ENCODE peak calls at places on chromosomes 11 and 22, in six cellular contexts. C, Y, O, I, T and N are unnamed samples.

GRCh38 chr11:128900468-128900867 is 9.3 kb downstream of the KCNJ5 start:
- DNase-seq in C (no peak), Y (no peak), O (no peak), I (no peak), T (no peak), N (no peak)

GRCh38 chr22:36611241-36611976 is 82.4 kb upstream of the EIF3D start:
- DNase-seq in C (no peak), Y (no peak), O (no peak), I (no peak), T (no peak), N (no peak)

GRCh38 chr22:42993651-42994275 is 21.2 kb downstream of the PACSIN2 start:
- DNase-seq in C (no peak), Y (no peak), O (no peak), I (no peak), T (peak; percentile 99), N (peak; percentile 66)

GRCh38 chr11:85930879-85931366 is 75.7 kb downstream of the CCDC83 start:
- DNase-seq in C (no peak), Y (no peak), O (no peak), I (no peak), T (peak; percentile 94), N (no peak)

GRCh38 chr11:121886956-121887355 is 229.1 kb downstream of the BLID start:
- DNase-seq in C (no peak), Y (no peak), O (no peak), I (no peak), T (no peak), N (no peak)

GRCh38 chr11:11618973-11619435 is 2.8 kb downstream of the GALNT18 start:
- DNase-seq in C (no peak), Y (no peak), O (no peak), I (no peak), T (peak; percentile 6), N (no peak)

GRCh38 chr11:2912498-2912897 is 16.7 kb downstream of the PHLDA2 start:
- DNase-seq in C (no peak), Y (peak; percentile 92), O (no peak), I (peak; percentile 67), T (peak; percentile 69), N (no peak)

GRCh38 chr11:3095712-3096361 is 38.6 kb upstream of the CARS1 start:
- DNase-seq in C (no peak), Y (peak; percentile 5), O (no peak), I (no peak), T (no peak), N (no peak)

GRCh38 chr11:117818036-117818858 is 6.3 kb downstream of the FXYD2 start:
- DNase-seq in C (no peak), Y (peak; percentile 19), O (no peak), I (no peak), T (no peak), N (no peak)

GRCh38 chr22:39598017-39598965 is 27.7 kb downstream of the CACNA1I start:
- DNase-seq in C (peak; percentile 57), Y (peak; percentile 97), O (no peak), I (no peak), T (no peak), N (peak; percentile 9)

GRCh38 chr11:126914166-126914565 is 86.4 kb downstream of the KIRREL3 start:
- DNase-seq in C (no peak), Y (no peak), O (no peak), I (no peak), T (no peak), N (no peak)

GRCh38 chr22:50250555-50251471 is at the start of gene HDAC10:
- DNase-seq in C (no peak), Y (peak; percentile 78), O (peak; percentile 40), I (peak; percentile 94), T (peak; percentile 56), N (peak; percentile 79)
- TF ChIP-seq POLR2AphosphoS5 in C (peak; percentile 44), Y (no peak), O (peak; percentile 72), I (peak; percentile 29), T (peak; percentile 52), N (peak; percentile 70)

GRCh38 chr11:16925495-16926065 is 88.6 kb downstream of the PLEKHA7 start:
- DNase-seq in C (peak; percentile 61), Y (no peak), O (no peak), I (peak; percentile 85), T (peak; percentile 64), N (no peak)

GRCh38 chr11:16926868-16927267 is 87.3 kb downstream of the PLEKHA7 start:
- DNase-seq in C (no peak), Y (no peak), O (no peak), I (no peak), T (no peak), N (no peak)

GRCh38 chr11:16923987-16924386 is 90.2 kb downstream of the PLEKHA7 start:
- DNase-seq in C (no peak), Y (peak; percentile 22), O (no peak), I (no peak), T (no peak), N (no peak)

GRCh38 chr11:16924826-16925494 is 89.3 kb downstream of the PLEKHA7 start:
- DNase-seq in C (no peak), Y (no peak), O (no peak), I (peak; percentile 55), T (peak; percentile 78), N (no peak)

GRCh38 chr11:16924462-16924825 is 89.8 kb downstream of the PLEKHA7 start:
- DNase-seq in C (no peak), Y (no peak), O (no peak), I (no peak), T (no peak), N (no peak)
- H3K27ac ChIP-seq in C (no peak overlapping the region), Y (no peak overlapping the region), O (no peak overlapping the region), I (no peak overlapping the region), T (no peak overlapping the region), N (no peak overlapping the region)

GRCh38 chr11:123775274-123775673 is 21.0 kb upstream of the OR6X1 start:
- DNase-seq in C (peak; percentile 53), Y (no peak), O (no peak), I (no peak), T (no peak), N (no peak)
- TF ChIP-seq GABPA in C (no peak), Y (no peak), O (no peak), I (no peak), T (no peak), N (no peak)

GRCh38 chr22:48806227-48806781 is 1021.4 kb downstream of the BRD1 start:
- DNase-seq in C (no peak), Y (no peak), O (no peak), I (no peak), T (no peak), N (no peak)

GRCh38 chr22:48808038-48808960 is 1019.4 kb downstream of the BRD1 start:
- DNase-seq in C (no peak), Y (no peak), O (no peak), I (no peak), T (no peak), N (no peak)

GRCh38 chr22:48807155-48807554 is 1020.5 kb downstream of the BRD1 start:
- DNase-seq in C (no peak), Y (no peak), O (no peak), I (no peak), T (no peak), N (no peak)

GRCh38 chr22:48811885-48812284 is 1015.8 kb downstream of the BRD1 start:
- DNase-seq in C (no peak), Y (no peak), O (no peak), I (no peak), T (no peak), N (no peak)
- TF ChIP-seq POLR2AphosphoS5 in C (no peak), Y (no peak), O (no peak), I (no peak), T (no peak), N (no peak)